ENCODE peak calls at places on chromosomes 16 and 17, in five cellular contexts. C is body of pancreas; I is IMR-90; O is effector memory CD4-positive, alpha-beta T cell; M is A549. S is an unnamed sample.

GRCh38 chr17:46009681-46010596 is 10.9 kb downstream of the STH start:
- DNase-seq in C (no peak), I (peak), O (no peak), M (peak), S (no peak)

GRCh38 chr16:88338111-88338510 is 44.6 kb upstream of the ZNF469 start:
- DNase-seq in C (no peak), I (no peak), O (no peak), M (no peak), S (no peak)

GRCh38 chr16:3599121-3599520 is 12.3 kb downstream of the SLX4 start:
- DNase-seq in C (no peak), I (no peak), O (no peak), M (no peak), S (no peak)

GRCh38 chr17:2124391-2124790 is 69.5 kb downstream of the HIC1 start:
- DNase-seq in C (no peak), I (peak), O (no peak), M (no peak), S (peak)

GRCh38 chr16:52446076-52446475 is 100.9 kb downstream of the TOX3 start:
- DNase-seq in C (no peak), I (no peak), O (no peak), M (no peak), S (peak)

GRCh38 chr17:49993423-49994037 is 1.5 kb downstream of the DLX3 start:
- DNase-seq in C (no peak), I (no peak), O (no peak), M (no peak), S (no peak)

GRCh38 chr17:1197379-1197778 is 17.6 kb upstream of the ABR start:
- DNase-seq in C (peak), I (peak), O (no peak), M (no peak), S (no peak)

GRCh38 chr16:20865420-20866126 is 34.6 kb downstream of the DCUN1D3 start:
- DNase-seq in C (no peak), I (peak), O (no peak), M (no peak), S (peak)

GRCh38 chr17:70171159-70171558 is 1.8 kb downstream of the KCNJ2 start:
- DNase-seq in C (no peak), I (no peak), O (no peak), M (no peak), S (no peak)

GRCh38 chr17:54172654-54173316 is 350.1 kb downstream of the KIF2B start:
- DNase-seq in C (peak), I (no peak), O (no peak), M (peak), S (peak)

GRCh38 chr17:56982312-56982711 is 4.4 kb downstream of the SCPEP1 start:
- DNase-seq in C (no peak), I (no peak), O (no peak), M (no peak), S (peak)

GRCh38 chr17:29577778-29578211 is 9.3 kb downstream of the TP53I13 start:
- DNase-seq in C (no peak), I (peak), O (no peak), M (no peak), S (no peak)

GRCh38 chr17:29929006-29929543 is 953 bp downstream of the SSH2 start:
- DNase-seq in C (peak), I (no peak), O (no peak), M (no peak), S (peak)

GRCh38 chr17:1574697-1575471 is 12.3 kb upstream of the PITPNA start:
- DNase-seq in C (peak), I (no peak), O (no peak), M (no peak), S (no peak)

GRCh38 chr16:55825115-55825728 is 7.7 kb downstream of the CES1 start:
- DNase-seq in C (no peak), I (no peak), O (no peak), M (no peak), S (no peak)

GRCh38 chr17:1171953-1172352 is 7.8 kb downstream of the ABR start:
- DNase-seq in C (no peak), I (no peak), O (no peak), M (no peak), S (no peak)

GRCh38 chr17:16912021-16912962 is 59.6 kb downstream of the TNFRSF13B start:
- DNase-seq in C (no peak), I (no peak), O (no peak), M (no peak), S (no peak)

GRCh38 chr16:79943738-79944137 is 343.2 kb upstream of the MAF start:
- DNase-seq in C (no peak), I (no peak), O (no peak), M (no peak), S (peak)

GRCh38 chr16:648071-648785 is 937 bp upstream of the WDR90 start:
- DNase-seq in C (peak), I (no peak), O (no peak), M (no peak), S (peak)

GRCh38 chr17:49618112-49618611 is 42.5 kb downstream of the NXPH3 start:
- DNase-seq in C (no peak), I (peak), O (no peak), M (no peak), S (peak)

GRCh38 chr17:28710948-28711722 is 553 bp downstream of the PROCA1 start:
- DNase-seq in C (peak), I (peak), O (peak), M (peak), S (peak)

GRCh38 chr17:37790153-37790552 is 45.3 kb upstream of the HNF1B start:
- DNase-seq in C (no peak), I (no peak), O (no peak), M (no peak), S (no peak)

GRCh38 chr17:50828508-50829170 is 6.7 kb upstream of the WFIKKN2 start:
- DNase-seq in C (no peak), I (no peak), O (no peak), M (no peak), S (no peak)

GRCh38 chr17:51342257-51342656 is 81.9 kb downstream of the UTP18 start:
- DNase-seq in C (no peak), I (no peak), O (no peak), M (no peak), S (peak)

GRCh38 chr16:19883296-19883951 is 1.2 kb downstream of the GPRC5B start:
- DNase-seq in C (peak), I (peak), O (no peak), M (no peak), S (no peak)

GRCh38 chr16:48054881-48055601 is 100.8 kb downstream of the ABCC12 start:
- DNase-seq in C (peak), I (peak), O (no peak), M (peak), S (peak)

GRCh38 chr16:56626685-56627084 is 1.1 kb downstream of the MT1E start:
- DNase-seq in C (no peak), I (no peak), O (no peak), M (no peak), S (no peak)

GRCh38 chr16:66357523-66357928 is 9.0 kb upstream of the CDH5 start:
- DNase-seq in C (peak), I (peak), O (no peak), M (peak), S (peak)

GRCh38 chr16:22402191-22402590 is 27.8 kb upstream of the CDR2 start:
- DNase-seq in C (no peak), I (peak), O (no peak), M (no peak), S (peak)

GRCh38 chr16:20952144-20952797 is 51.7 kb downstream of the LYRM1 start:
- DNase-seq in C (no peak), I (no peak), O (no peak), M (no peak), S (peak)

GRCh38 chr16:9345889-9346288 is 254.4 kb downstream of the HAPSTR1 start:
- DNase-seq in C (no peak), I (no peak), O (no peak), M (no peak), S (no peak)

GRCh38 chr17:8015957-8016631 is 13.7 kb downstream of the GUCY2D start:
- DNase-seq in C (no peak), I (no peak), O (no peak), M (no peak), S (no peak)

GRCh38 chr16:17970816-17971291 is 365.7 kb downstream of the NPIPA8 start:
- DNase-seq in C (peak), I (no peak), O (no peak), M (no peak), S (no peak)

GRCh38 chr17:61443475-61443882 is 8.7 kb upstream of the TBX4 start:
- DNase-seq in C (no peak), I (no peak), O (no peak), M (no peak), S (no peak)

GRCh38 chr16:51326131-51326856 is 175.2 kb upstream of the SALL1 start:
- DNase-seq in C (no peak), I (peak), O (no peak), M (peak), S (peak)

GRCh38 chr17:62119373-62119772 is 54.3 kb upstream of the MED13 start:
- DNase-seq in C (no peak), I (no peak), O (no peak), M (no peak), S (no peak)

GRCh38 chr17:81245665-81246342 is 6.7 kb downstream of the NDUFAF8 start:
- DNase-seq in C (no peak), I (no peak), O (no peak), M (no peak), S (no peak)

GRCh38 chr17:81247339-81247990 is 8.3 kb downstream of the NDUFAF8 start:
- DNase-seq in C (no peak), I (no peak), O (no peak), M (no peak), S (no peak)

GRCh38 chr17:81246343-81246670 is 7.2 kb downstream of the NDUFAF8 start:
- DNase-seq in C (no peak), I (no peak), O (no peak), M (no peak), S (no peak)

GRCh38 chr17:81245024-81245664 is 6.0 kb downstream of the NDUFAF8 start:
- DNase-seq in C (no peak), I (peak), O (no peak), M (no peak), S (no peak)

GRCh38 chr17:81246679-81247338 is 7.7 kb downstream of the NDUFAF8 start:
- DNase-seq in C (no peak), I (no peak), O (no peak), M (no peak), S (no peak)
- H3K4me3 ChIP-seq in C (no peak), I (no peak), O (no peak), M (no peak), S (no peak)

GRCh38 chr17:40089085-40089895 is 11.1 kb downstream of the NR1D1 start:
- DNase-seq in C (no peak), I (no peak), O (no peak), M (no peak), S (no peak)
- H3K4me3 ChIP-seq in C (no peak), I (no peak), O (no peak), M (no peak), S (no peak)

GRCh38 chr17:76137351-76138233 is 3.5 kb downstream of the FOXJ1 start:
- DNase-seq in C (no peak), I (no peak), O (no peak), M (no peak), S (no peak)
- H3K4me3 ChIP-seq in C (no peak), I (no peak), O (no peak), M (no peak), S (no peak)

GRCh38 chr17:76626442-76626841 is 17.1 kb downstream of the ST6GALNAC1 start:
- DNase-seq in C (no peak), I (no peak), O (no peak), M (no peak), S (peak)
- H3K4me3 ChIP-seq in C (no peak), I (no peak), O (no peak), M (no peak), S (no peak)

DNA sequence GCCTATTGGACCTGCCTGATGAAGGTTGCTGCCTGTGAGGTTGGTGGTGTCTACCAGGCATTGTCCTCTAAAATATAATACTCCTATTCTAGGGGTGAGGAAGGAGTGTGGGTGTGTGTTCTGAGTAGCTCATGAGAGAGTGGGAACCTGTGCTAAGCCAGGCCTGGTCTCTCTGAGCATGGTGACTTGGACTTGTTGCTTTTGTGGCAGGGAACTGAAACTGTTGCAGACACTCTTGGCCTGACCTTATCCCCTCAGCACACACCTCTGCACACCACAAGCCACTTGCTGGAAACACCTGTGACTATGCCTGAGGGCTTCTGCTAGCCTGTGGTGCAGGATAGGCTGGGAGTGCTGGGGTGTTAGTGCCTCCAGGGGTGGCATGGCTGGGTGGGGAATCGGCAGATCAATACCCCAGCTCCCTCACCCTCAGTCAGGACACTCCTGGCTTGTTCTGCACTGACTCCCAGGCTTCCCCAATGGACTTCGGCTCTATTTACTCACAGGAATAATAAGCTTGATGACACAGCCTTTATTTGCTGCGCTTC is 29.9 kb downstream of the PLCG2 start:
- DNase-seq in C (no peak), I (no peak), O (no peak), M (no peak), S (no peak)
- H3K4me3 ChIP-seq in C (no peak), I (no peak), O (no peak), M (no peak), S (no peak)

DNA sequence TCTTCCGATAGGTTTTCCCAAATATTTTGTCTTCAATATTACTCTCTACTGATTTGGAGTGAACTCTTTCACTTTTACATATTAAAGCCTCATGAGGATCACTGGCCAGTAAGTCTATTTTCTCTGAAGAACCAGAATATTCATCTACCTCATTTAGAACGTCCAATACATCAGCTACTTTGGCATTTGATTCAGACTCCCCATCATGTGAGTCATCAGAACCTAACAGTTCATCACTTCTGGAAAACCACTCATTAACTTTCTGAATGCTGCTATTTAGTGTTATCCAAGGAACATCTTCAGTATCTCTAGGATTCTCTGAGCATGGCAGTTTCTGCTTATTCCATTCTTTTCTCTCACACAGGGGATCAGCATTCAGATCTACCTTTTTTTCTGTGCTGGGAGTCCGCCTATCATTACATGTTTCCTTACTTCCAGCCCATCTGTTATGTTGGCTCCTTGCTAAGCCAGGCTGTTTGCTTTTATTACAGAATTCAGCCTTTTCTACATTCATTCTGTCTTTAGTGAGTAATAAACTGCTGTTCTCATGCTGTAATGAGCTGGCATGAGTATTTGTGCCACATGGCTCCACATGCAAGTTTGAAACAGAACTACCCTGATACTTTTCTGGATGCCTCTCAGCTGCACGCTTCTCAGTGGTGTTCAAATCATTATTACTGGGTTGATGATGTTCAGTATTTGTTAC is 30.9 kb downstream of the BRCA1 start:
- DNase-seq in C (no peak), I (peak), O (no peak), M (no peak), S (peak)
- H3K4me3 ChIP-seq in C (no peak), I (no peak), O (no peak), M (no peak), S (no peak)

DNA sequence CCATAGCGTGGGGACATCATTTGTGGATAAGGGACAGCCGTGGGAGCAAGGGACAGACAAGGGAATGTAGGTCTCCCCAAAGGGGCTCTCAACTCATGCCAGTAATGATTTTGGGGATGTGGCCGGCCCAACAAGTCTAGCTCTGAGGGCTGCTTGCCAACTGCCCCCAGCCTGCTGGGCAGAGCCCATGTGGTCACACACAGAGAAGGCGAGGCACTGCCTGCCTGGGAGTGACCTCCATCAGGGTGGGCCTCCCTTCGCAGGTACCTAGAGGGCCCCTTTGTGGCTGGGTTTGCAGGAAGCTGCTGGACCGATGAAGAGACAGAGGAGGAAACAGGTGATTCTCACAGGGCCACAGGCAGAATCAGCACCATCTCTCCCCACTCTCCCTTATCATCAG is 177.1 kb downstream of the C16orf78 start:
- DNase-seq in C (no peak), I (no peak), O (no peak), M (no peak), S (no peak)
- H3K4me3 ChIP-seq in C (no peak), I (no peak), O (no peak), M (no peak), S (no peak)